ENCODE peak calls at places on chromosomes 5 and 9, in nine cellular contexts. G is A549, T is WTC11, Y is endothelial cell of umbilical vein, V is NB4, J is H1, P is SK-N-SH, U is GM12878, N is K562. M is an unnamed sample.
A peak's percentile ranks its signal among the peaks of the same experiment; 100 is the strongest.

GRCh38 chr9:108628281-108628680 is 227.5 kb downstream of the ACTL7B start:
- DNase-seq in G (no peak), T (no peak), Y (no peak), V (no peak), J (no peak), P (no peak), U (no peak), N (no peak), M (no peak)

GRCh38 chr5:171494452-171495121 is 75.1 kb downstream of the FGF18 start:
- DNase-seq in G (peak; percentile 17), T (peak; percentile 64), Y (peak; percentile 63), V (peak; percentile 37), J (peak; percentile 27), P (peak; percentile 86), U (no peak), N (peak; percentile 89), M (peak; percentile 52)

GRCh38 chr5:158958048-158958994 is 141.4 kb downstream of the EBF1 start:
- DNase-seq in G (no peak), T (peak; percentile 29), Y (no peak), V (no peak), J (peak; percentile 46), P (no peak), U (peak; percentile 78), N (no peak), M (no peak)

GRCh38 chr9:18568969-18569368 is 95.0 kb downstream of the ADAMTSL1 start:
- DNase-seq in G (no peak), T (no peak), Y (no peak), V (no peak), J (no peak), P (peak; percentile 48), U (no peak), N (no peak), M (no peak)

GRCh38 chr5:150473673-150474358 is 24.3 kb upstream of the RPS14 start:
- DNase-seq in G (peak; percentile 90), T (peak; percentile 68), Y (no peak), V (no peak), J (peak; percentile 82), P (no peak), U (no peak), N (no peak), M (no peak)

GRCh38 chr5:102713278-102713677 is 41.8 kb upstream of the PAM start:
- DNase-seq in G (no peak), T (no peak), Y (no peak), V (no peak), J (no peak), P (no peak), U (no peak), N (no peak), M (no peak)

GRCh38 chr5:139390639-139391569 is 1.2 kb upstream of the MZB1 start:
- DNase-seq in G (no peak), T (no peak), Y (no peak), V (no peak), J (no peak), P (no peak), U (no peak), N (no peak), M (no peak)

GRCh38 chr9:94650924-94651323 is 11.6 kb upstream of the FBP1 start:
- DNase-seq in G (no peak), T (no peak), Y (no peak), V (peak; percentile 24), J (no peak), P (no peak), U (no peak), N (no peak), M (no peak)

GRCh38 chr9:129560849-129561248 is 60.1 kb downstream of the C9orf50 start:
- DNase-seq in G (no peak), T (no peak), Y (no peak), V (no peak), J (no peak), P (no peak), U (no peak), N (no peak), M (no peak)

GRCh38 chr5:44833249-44833648 is 24.5 kb downstream of the MRPS30 start:
- DNase-seq in G (no peak), T (no peak), Y (no peak), V (no peak), J (no peak), P (no peak), U (no peak), N (no peak), M (no peak)

GRCh38 chr9:130689937-130690700 is 3.5 kb upstream of the EXOSC2 start:
- DNase-seq in G (peak; percentile 95), T (peak; percentile 42), Y (peak; percentile 75), V (peak; percentile 89), J (no peak), P (peak; percentile 72), U (peak; percentile 53), N (peak; percentile 92), M (peak; percentile 69)

GRCh38 chr5:65903581-65903980 is 22.8 kb upstream of the ERBIN start:
- DNase-seq in G (no peak), T (no peak), Y (no peak), V (no peak), J (no peak), P (no peak), U (no peak), N (no peak), M (no peak)

GRCh38 chr5:172795401-172795977 is 24.5 kb upstream of the DUSP1 start:
- DNase-seq in G (peak; percentile 42), T (no peak), Y (peak; percentile 96), V (no peak), J (no peak), P (no peak), U (no peak), N (no peak), M (no peak)

GRCh38 chr5:149456597-149457392 is 77.7 kb upstream of the IL17B start:
- DNase-seq in G (no peak), T (no peak), Y (no peak), V (no peak), J (no peak), P (peak; percentile 52), U (no peak), N (peak; percentile 78), M (no peak)

GRCh38 chr9:99478469-99479027 is 256.5 kb downstream of the SEC61B start:
- DNase-seq in G (no peak), T (no peak), Y (no peak), V (no peak), J (no peak), P (peak; percentile 89), U (no peak), N (no peak), M (no peak)

GRCh38 chr9:69357030-69357853 is 32.2 kb downstream of the ENTREP1 start:
- DNase-seq in G (no peak), T (no peak), Y (no peak), V (no peak), J (no peak), P (no peak), U (no peak), N (no peak), M (no peak)

DNA sequence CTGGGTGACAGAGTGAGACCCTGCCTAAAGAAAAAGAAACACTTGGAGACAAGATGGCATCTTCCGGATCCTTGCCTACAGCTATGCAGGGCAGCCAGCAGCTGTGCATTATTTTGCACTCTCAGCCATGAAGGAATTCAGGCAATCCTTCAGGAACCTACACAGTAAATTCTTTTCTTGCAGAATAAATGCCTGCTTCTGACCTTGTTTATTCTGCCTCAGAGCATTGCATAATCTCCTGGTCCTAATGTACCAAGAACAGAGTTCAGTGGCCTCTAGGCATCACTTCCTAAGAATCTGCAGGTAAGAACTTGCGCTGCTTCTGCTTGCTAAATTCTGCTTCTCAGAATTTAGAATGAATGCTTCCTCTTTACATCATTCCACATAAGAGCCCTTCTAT is 16.8 kb downstream of the GLDC start:
- DNase-seq in G (no peak), T (no peak), Y (no peak), V (peak; percentile 25), J (no peak), P (no peak), U (no peak), N (no peak), M (no peak)
- TF ChIP-seq MAX in G (no peak), T (no peak), Y (no peak), V (no peak), J (no peak), P (no peak), U (no peak), N (no peak), M (no peak)

DNA sequence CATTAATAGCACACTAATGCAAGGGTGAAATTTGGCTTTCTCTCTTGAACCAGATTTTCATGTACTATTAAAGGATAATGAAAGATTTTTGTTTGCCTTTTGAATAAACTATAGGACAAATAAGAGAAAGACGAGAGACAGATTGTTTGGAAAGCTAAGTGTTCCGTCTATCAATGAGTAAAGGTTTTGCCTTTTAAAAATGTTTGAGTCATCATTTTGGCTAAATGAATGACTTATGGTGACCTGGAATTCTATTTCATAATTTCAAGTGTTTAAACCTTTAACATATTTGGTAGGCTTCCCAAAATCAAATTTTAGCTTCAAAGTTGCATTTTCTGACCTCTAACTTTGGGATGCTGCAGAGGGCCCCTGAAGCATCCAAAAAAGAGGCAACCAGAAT is 145.2 kb downstream of the SLC25A46 start:
- DNase-seq in G (no peak), T (no peak), Y (no peak), V (no peak), J (no peak), P (no peak), U (no peak), N (no peak), M (no peak)
- TF ChIP-seq MAX in G (no peak), T (no peak), Y (no peak), V (no peak), J (no peak), P (no peak), U (no peak), N (no peak), M (no peak)

GRCh38 chr9:133114886-133115603 is 6.0 kb downstream of the RALGDS start:
- DNase-seq in G (no peak), T (no peak), Y (no peak), V (no peak), J (no peak), P (no peak), U (no peak), N (no peak), M (no peak)

GRCh38 chr9:133114451-133114885 is 6.6 kb downstream of the RALGDS start:
- DNase-seq in G (no peak), T (no peak), Y (no peak), V (no peak), J (no peak), P (peak; percentile 85), U (no peak), N (no peak), M (no peak)

GRCh38 chr9:133116346-133117231 is 4.5 kb downstream of the RALGDS start:
- DNase-seq in G (no peak), T (no peak), Y (no peak), V (no peak), J (no peak), P (no peak), U (no peak), N (no peak), M (no peak)

GRCh38 chr9:133117271-133118178 is 3.5 kb downstream of the RALGDS start:
- DNase-seq in G (no peak), T (no peak), Y (no peak), V (no peak), J (no peak), P (peak; percentile 69), U (no peak), N (no peak), M (no peak)

GRCh38 chr9:133115604-133116345 is 5.3 kb downstream of the RALGDS start:
- DNase-seq in G (no peak), T (no peak), Y (no peak), V (no peak), J (no peak), P (no peak), U (peak; percentile 79), N (no peak), M (no peak)
- TF ChIP-seq MAX in G (no peak), T (no peak), Y (no peak), V (no peak), J (no peak), P (no peak), U (no peak), N (no peak), M (no peak)

GRCh38 chr5:26700759-26701384 is 337.5 kb downstream of the CDH9 start:
- DNase-seq in G (peak; percentile 64), T (peak; percentile 28), Y (no peak), V (peak; percentile 66), J (no peak), P (peak; percentile 38), U (no peak), N (peak; percentile 30), M (no peak)
- TF ChIP-seq MAX in G (no peak), T (no peak), Y (no peak), V (no peak), J (no peak), P (no peak), U (no peak), N (no peak), M (no peak)